ENCODE peak calls at places on chromosomes 2 and 18, in seven cellular contexts. K is thoracic aorta, N is endodermal cell, X is fibroblast of lung, V is right cardiac atrium, J is IMR-90, B is AG04450. U is an unnamed sample.

GRCh38 chr2:217360111-217360510 is 500.2 kb upstream of the TNP1 start:
- DNase-seq in X (no peak), V (peak; percentile 53), J (no peak), K (no peak), N (no peak), B (no peak), U (no peak)

GRCh38 chr18:79855147-79855910 is 57.6 kb downstream of the KCNG2 start:
- DNase-seq in N (no peak), K (no peak), J (no peak), X (no peak), V (no peak), B (no peak), U (no peak)

GRCh38 chr2:240224676-240225075 is 84.2 kb upstream of the OTOS start:
- DNase-seq in X (peak; percentile 91), J (peak; percentile 84), K (no peak), N (no peak), V (no peak), B (no peak), U (no peak)

GRCh38 chr18:44342167-44342566 is 338.5 kb upstream of the SETBP1 start:
- DNase-seq in X (peak; percentile 28), B (no peak), J (no peak), V (no peak), N (no peak), K (no peak), U (no peak)

GRCh38 chr2:50395510-50396300 is 636.2 kb downstream of the NRXN1 start:
- DNase-seq in B (no peak), J (no peak), N (peak; percentile 44), K (no peak), X (peak; percentile 0), V (no peak), U (peak; percentile 13)

GRCh38 chr2:20012282-20013060 is at the start of gene MATN3:
- DNase-seq in J (no peak), B (no peak), V (peak; percentile 72), X (peak; percentile 61), K (no peak), N (peak; percentile 90), U (no peak)

GRCh38 chr2:58640042-58640441 is 398.9 kb upstream of the FANCL start:
- DNase-seq in J (no peak), V (no peak), B (no peak), K (no peak), X (no peak), N (peak; percentile 62), U (no peak)

GRCh38 chr2:238121511-238122286 is 16.8 kb upstream of the KLHL30 start:
- DNase-seq in B (no peak), J (no peak), X (no peak), V (peak; percentile 29), K (no peak), N (peak; percentile 39), U (no peak)

DNA sequence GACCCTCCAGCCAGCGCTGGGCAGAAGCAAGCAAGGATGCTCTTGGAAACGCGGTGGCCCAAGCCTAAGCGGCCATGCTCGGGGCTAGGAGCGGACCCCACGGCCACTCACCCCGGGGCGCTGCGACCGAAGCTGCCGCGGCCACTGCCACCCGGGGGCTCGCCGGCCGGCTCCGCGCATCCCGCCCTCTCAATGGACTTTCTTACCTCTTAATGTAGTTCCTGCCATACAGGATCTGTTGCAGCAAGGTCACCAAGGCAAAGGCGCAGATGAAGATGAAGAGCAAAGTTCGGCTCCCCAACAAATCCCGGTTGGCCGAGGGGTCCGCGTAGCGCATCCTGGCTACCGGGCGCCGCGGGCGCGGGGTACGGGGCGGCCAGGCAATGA is 688 bp downstream of the ST8SIA5 start:
- DNase-seq in N (peak; percentile 71), V (no peak), K (no peak), X (no peak), J (no peak), B (no peak), U (no peak)
- H3K27ac ChIP-seq in N (no peak overlapping the region), V (peak overlapping the region; percentile 48), K (no peak overlapping the region), X (no peak overlapping the region), J (no peak overlapping the region), B (no peak overlapping the region), U (no peak overlapping the region)

GRCh38 chr18:45402485-45403056 is 212.7 kb upstream of the SLC14A2 start:
- DNase-seq in V (no peak), J (peak; percentile 31), K (no peak), X (peak; percentile 92), N (no peak), B (no peak), U (peak; percentile 91)
- H3K27ac ChIP-seq in V (no peak overlapping the region), J (no peak overlapping the region), K (no peak overlapping the region), X (no peak overlapping the region), N (no peak overlapping the region), B (no peak overlapping the region), U (peak overlapping the region; percentile 98)

DNA sequence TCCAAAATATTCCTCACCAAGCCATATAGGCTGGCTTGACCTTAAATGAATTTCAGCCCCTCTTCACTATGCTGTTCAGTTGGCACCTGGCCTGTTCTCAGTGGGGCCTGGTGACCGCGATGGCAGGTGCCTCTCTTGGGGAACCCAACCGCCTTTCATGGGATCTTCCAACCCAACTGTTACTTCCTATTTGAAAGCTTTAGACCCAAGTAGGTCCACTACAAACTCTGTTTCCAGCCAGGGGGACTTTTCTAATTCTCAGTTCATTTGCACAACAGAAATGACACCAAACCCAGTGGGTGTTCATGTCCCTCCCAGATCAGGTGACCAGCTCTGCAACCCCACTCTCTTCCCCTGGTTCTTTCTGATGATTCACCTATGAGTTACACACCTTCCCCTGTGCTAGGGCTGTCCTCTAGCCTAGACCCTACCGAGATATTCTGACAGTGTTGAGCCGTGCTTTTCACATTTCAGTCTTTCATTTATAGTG is 35.6 kb upstream of the NDUFV2 start:
- DNase-seq in N (no peak), X (no peak), K (no peak), V (no peak), B (no peak), J (no peak), U (no peak)
- H3K27ac ChIP-seq in N (no peak overlapping the region), X (no peak overlapping the region), K (no peak overlapping the region), V (no peak overlapping the region), B (no peak overlapping the region), J (no peak overlapping the region), U (no peak overlapping the region)

DNA sequence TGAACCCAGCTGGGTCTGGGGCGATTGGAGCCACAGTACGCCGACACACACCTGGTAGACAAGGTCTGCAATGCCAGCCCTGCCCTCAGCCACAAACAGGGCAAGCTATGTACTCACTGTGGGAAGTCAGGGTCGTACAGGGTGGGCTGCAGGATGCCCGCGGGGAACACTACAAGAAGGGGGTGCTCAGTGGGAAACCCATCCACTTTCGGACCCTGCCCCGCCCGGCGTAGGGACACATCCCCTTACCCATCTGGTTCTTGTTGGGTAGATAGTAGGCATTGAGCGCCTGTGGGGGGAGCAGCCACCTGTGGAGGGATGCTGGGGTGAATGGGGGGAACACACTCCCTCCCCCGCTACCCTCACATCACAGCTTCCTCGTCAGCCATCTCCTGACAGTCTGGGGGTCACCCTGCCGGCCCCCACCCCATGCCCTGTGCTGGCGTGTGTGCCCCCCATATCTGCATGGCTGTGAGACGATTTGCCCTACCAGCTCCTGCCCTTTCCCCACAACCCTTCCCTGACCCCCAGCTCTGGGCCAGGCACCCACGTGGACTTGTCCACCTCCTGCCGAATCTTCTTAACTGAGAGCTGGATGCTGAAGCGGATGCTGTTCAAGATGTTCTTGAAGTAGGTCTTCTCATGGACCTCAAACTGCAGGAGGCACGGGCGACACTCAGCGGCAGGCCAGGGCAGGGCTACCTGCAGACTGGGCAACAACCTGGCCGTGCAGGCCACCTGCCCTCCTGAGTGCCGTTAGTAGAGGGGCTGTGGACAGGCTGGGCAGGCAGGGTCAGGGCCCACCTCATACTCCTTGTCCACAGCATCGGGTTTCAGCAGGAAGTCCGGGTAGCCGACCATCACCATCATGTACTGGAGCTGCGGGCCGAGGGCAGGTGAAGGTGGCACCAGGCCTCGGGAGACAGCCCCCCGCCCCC is 5.1 kb downstream of the ECEL1 start:
- DNase-seq in J (no peak), N (peak; percentile 32), B (no peak), V (peak; percentile 35), K (no peak), X (no peak), U (no peak)
- H3K27ac ChIP-seq in J (no peak overlapping the region), N (no peak overlapping the region), B (no peak overlapping the region), V (no peak overlapping the region), K (no peak overlapping the region), X (no peak overlapping the region), U (no peak overlapping the region)

DNA sequence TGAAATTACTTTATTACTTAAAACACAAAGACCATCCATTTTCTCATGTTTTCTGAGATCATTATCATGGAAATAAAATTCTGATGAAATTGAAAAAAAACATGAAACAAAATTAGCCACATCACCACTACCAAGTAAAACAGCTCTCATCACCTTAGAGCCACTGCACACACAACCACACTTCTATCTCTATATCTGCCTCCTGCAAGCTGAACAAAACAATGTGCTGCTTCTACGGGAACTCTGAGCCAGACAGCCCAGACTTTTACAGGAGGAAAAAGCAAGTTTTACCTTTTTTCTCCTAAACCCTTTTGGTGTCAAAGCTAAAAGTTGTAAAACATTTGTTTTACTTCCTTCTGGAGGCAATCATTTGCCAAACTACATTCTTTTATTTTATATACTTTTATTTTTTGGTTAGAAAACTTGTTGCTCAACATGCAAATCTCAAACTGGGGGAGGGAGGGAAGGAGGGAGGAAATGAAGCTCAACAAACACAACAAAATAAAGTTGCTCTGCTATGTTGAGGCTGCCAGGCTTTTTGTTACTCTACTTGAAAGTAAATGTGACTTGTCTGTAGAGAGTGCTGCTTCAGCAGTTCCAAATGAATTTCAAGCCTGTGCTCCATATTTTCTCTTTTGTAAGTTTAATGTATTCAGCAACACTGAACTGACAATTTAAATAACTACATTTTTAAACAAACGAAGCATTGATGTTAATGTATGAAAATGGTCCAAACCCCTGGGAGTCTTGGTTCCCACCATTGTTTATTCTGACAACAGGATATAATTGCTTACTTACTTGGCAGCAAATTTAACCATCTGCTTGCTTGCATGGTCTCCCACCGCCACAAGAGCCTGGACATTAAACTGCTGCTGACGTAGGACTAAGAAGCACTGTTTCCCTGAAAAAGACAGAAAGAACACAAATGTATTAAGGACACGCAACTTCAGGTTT is 24.6 kb downstream of the DARS1 start:
- DNase-seq in N (no peak), K (no peak), V (no peak), B (peak; percentile 18), J (peak; percentile 80), X (peak; percentile 80), U (no peak)
- H3K27ac ChIP-seq in N (peak overlapping the region; percentile 84), K (no peak overlapping the region), V (no peak overlapping the region), B (no peak overlapping the region), J (peak overlapping the region; percentile 52), X (peak overlapping the region; percentile 22), U (no peak overlapping the region)

DNA sequence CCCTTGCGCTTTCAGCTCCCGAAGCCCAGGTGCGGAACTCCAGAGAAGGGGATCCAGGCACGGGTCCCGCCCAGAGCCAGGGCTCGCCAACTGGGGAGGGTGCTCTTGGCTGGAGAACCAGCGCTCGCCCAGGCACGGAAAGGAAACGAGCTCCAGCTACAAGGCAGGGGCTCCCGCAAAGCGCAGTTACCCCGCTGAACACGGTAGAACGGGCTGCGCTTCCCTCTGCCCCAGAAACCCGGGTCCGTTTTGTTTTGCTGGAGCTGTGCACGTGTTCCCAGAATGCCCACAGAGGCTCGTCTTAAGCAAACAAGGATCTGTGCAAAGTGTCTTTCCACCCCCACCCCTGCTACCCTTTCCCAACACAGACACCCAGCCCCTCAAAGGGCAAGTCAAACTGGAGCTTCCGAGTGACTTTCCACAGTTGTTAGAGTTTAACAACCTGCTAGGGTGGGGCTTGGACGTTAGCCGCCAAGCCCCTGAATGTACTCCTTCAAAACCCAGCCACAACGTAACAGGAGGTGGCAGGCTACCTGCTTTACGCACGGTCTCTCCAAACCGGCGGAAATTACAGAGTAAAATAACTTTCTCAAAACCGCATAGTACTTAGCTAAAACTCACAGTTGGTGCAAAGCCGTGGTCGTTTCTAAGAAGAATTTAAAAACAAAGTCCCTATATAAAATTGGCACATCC is 772 bp downstream of the RNF125 start:
- DNase-seq in J (no peak), K (no peak), B (no peak), N (peak; percentile 78), X (peak; percentile 58), V (peak; percentile 75), U (peak; percentile 63)
- H3K27ac ChIP-seq in J (no peak overlapping the region), K (peak overlapping the region; percentile 15), B (no peak overlapping the region), N (no peak overlapping the region), X (no peak overlapping the region), V (peak overlapping the region; percentile 1), U (no peak overlapping the region)

U was measured in foreskin keratinocyte.